ENCODE peak calls at places on chromosomes 5 and 9, in seven cellular contexts. X, Y, I, O, G, H and M are unnamed samples.

GRCh38 chr5:35129921-35130485 is 82.3 kb upstream of the AGXT2 start:
- DNase-seq in O (no peak), H (no peak), Y (peak; percentile 20), I (no peak), G (no peak), X (no peak), M (no peak)

GRCh38 chr5:143263272-143263810 is 140.1 kb downstream of the NR3C1 start:
- DNase-seq in X (no peak), Y (no peak), I (no peak), O (no peak), G (no peak), H (no peak), M (no peak)

GRCh38 chr5:81525690-81526089 is 131.8 kb upstream of the ACOT12 start:
- DNase-seq in Y (no peak), G (no peak), I (peak; percentile 54), O (no peak), X (no peak), H (no peak), M (no peak)

GRCh38 chr9:88799706-88800682 is 191.3 kb upstream of the S1PR3 start:
- DNase-seq in I (no peak), G (no peak), Y (no peak), H (no peak), X (no peak), O (no peak), M (no peak)

GRCh38 chr9:121138973-121139372 is 62.7 kb downstream of the RAB14 start:
- DNase-seq in O (no peak), X (no peak), G (no peak), I (no peak), Y (no peak), H (no peak), M (no peak)

GRCh38 chr9:121299467-121300282 is 31.7 kb downstream of the GSN start:
- DNase-seq in H (no peak), I (no peak), X (peak; percentile 52), O (peak; percentile 77), Y (peak; percentile 61), G (peak; percentile 75), M (no peak)

GRCh38 chr9:100213730-100214477 is 114.9 kb downstream of the INVS start:
- DNase-seq in O (peak; percentile 84), G (no peak), Y (no peak), H (no peak), X (peak; percentile 18), I (peak; percentile 76), M (no peak)

GRCh38 chr5:127960126-127960744 is 123.3 kb upstream of the SLC12A2 start:
- DNase-seq in G (no peak), Y (no peak), O (no peak), I (no peak), H (no peak), X (no peak), M (peak; percentile 40)

GRCh38 chr9:126057869-126058467 is 268.7 kb upstream of the MVB12B start:
- DNase-seq in Y (no peak), O (no peak), I (no peak), H (no peak), X (no peak), G (no peak), M (no peak)

GRCh38 chr5:64690417-64691151 is at the start of gene SHISAL2B:
- DNase-seq in I (no peak), G (no peak), H (no peak), O (peak; percentile 55), X (no peak), Y (peak; percentile 35), M (no peak)

GRCh38 chr5:17951392-17952169 is 317.3 kb downstream of the TAF11L14 start:
- DNase-seq in I (no peak), X (no peak), H (peak; percentile 83), G (no peak), Y (peak; percentile 16), O (no peak), M (no peak)

GRCh38 chr9:116279230-116279629 is 125.6 kb downstream of the PAPPA start:
- DNase-seq in H (no peak), Y (peak; percentile 28), X (no peak), G (no peak), O (no peak), I (no peak), M (no peak)

GRCh38 chr5:67983251-67983941 is 232.2 kb upstream of the PIK3R1 start:
- DNase-seq in I (peak; percentile 93), O (no peak), X (peak; percentile 71), Y (peak; percentile 60), H (peak; percentile 67), G (no peak), M (no peak)

GRCh38 chr9:83281306-83282255 is 218.6 kb upstream of the RASEF start:
- DNase-seq in I (peak; percentile 47), H (peak; percentile 12), O (no peak), G (peak; percentile 73), Y (peak; percentile 23), X (peak; percentile 58), M (peak; percentile 89)

GRCh38 chr5:37896159-37896558 is 56.3 kb upstream of the GDNF start:
- DNase-seq in G (no peak), X (no peak), O (no peak), I (no peak), H (no peak), Y (no peak), M (no peak)

GRCh38 chr9:136565075-136565721 is 19.4 kb upstream of the NOTCH1 start:
- DNase-seq in Y (no peak), I (no peak), H (no peak), G (no peak), X (no peak), O (no peak), M (no peak)

GRCh38 chr5:143328589-143329220 is 74.8 kb downstream of the NR3C1 start:
- DNase-seq in G (no peak), X (no peak), Y (no peak), H (no peak), I (no peak), O (no peak), M (no peak)